ENCODE peak calls at places on chromosome 13, in six cellular contexts. B is T-helper 2 cell; U is T-helper 17 cell; V is kidney tubule cell; G is AG04450; W is stimulated activated CD4-positive, alpha-beta T cell treated with anti-CD3 and anti-CD28 coated beads, TNF-alpha, amount 100 ng/mL, for 1 hour. E is an unnamed sample.

GRCh38 chr13:42707003-42707402 is 74.4 kb upstream of the FAM216B start:
- DNase-seq in B (no peak), W (no peak), V (no peak), G (no peak), U (no peak), E (no peak)

GRCh38 chr13:39910833-39911232 is 255.4 kb downstream of the COG6 start:
- DNase-seq in B (peak), W (no peak), G (no peak), U (no peak), V (no peak), E (no peak)

GRCh38 chr13:63184693-63185092 is 1769.0 kb upstream of the PCDH20 start:
- DNase-seq in B (no peak), G (peak), W (no peak), V (peak), U (no peak), E (peak)

GRCh38 chr13:72437458-72437857 is 290.0 kb downstream of the MZT1 start:
- DNase-seq in B (no peak), W (no peak), V (peak), G (peak), U (no peak), E (peak)

GRCh38 chr13:28533049-28533436 is 38.1 kb upstream of the FLT1 start:
- DNase-seq in W (no peak), B (no peak), G (no peak), U (no peak), V (no peak), E (no peak)

GRCh38 chr13:61654501-61654900 is 238.9 kb upstream of the PCDH20 start:
- DNase-seq in G (no peak), V (no peak), W (no peak), B (no peak), U (no peak), E (no peak)

GRCh38 chr13:94236876-94237275 is 242.6 kb downstream of the DCT start:
- DNase-seq in U (no peak), W (no peak), B (peak), G (no peak), V (no peak), E (no peak)

GRCh38 chr13:27349458-27349857 is 75.0 kb upstream of the GTF3A start:
- DNase-seq in V (no peak), U (no peak), W (no peak), B (no peak), G (peak), E (no peak)

GRCh38 chr13:92313382-92313781 is 913.2 kb upstream of the GPC6 start:
- DNase-seq in G (no peak), W (no peak), V (no peak), B (no peak), U (no peak), E (no peak)

GRCh38 chr13:74132152-74132767 is 1.9 kb downstream of the KLF12 start:
- DNase-seq in B (peak), U (peak), W (no peak), V (peak), G (no peak), E (no peak)

GRCh38 chr13:36088001-36088400 is 43.2 kb downstream of the DCLK1 start:
- DNase-seq in V (peak), U (no peak), G (no peak), W (no peak), B (no peak), E (no peak)

GRCh38 chr13:95644611-95645052 is at the start of gene DZIP1:
- DNase-seq in V (peak), W (no peak), B (peak), U (no peak), G (peak), E (no peak)

GRCh38 chr13:21620858-21621257 is 16.9 kb upstream of the MICU2 start:
- DNase-seq in V (no peak), U (no peak), G (no peak), W (no peak), B (no peak), E (no peak)

GRCh38 chr13:72864142-72865035 is 82.5 kb downstream of the PIBF1 start:
- DNase-seq in U (no peak), B (peak), W (no peak), G (peak), V (no peak), E (no peak)

GRCh38 chr13:88926890-88927502 is 1255.8 kb downstream of the SLITRK5 start:
- DNase-seq in W (no peak), V (no peak), G (no peak), U (no peak), B (no peak), E (no peak)

GRCh38 chr13:20230913-20231838 is 943 bp downstream of the GJB6 start:
- DNase-seq in G (no peak), U (no peak), V (no peak), B (peak), W (no peak), E (no peak)

GRCh38 chr13:45820106-45820838 is 31.3 kb downstream of the SIAH3 start:
- DNase-seq in G (no peak), B (no peak), V (no peak), W (no peak), U (no peak), E (no peak)

GRCh38 chr13:60230593-60230992 is 66.9 kb upstream of the DIAPH3 start:
- DNase-seq in B (peak), W (no peak), U (no peak), G (no peak), V (peak), E (no peak)

GRCh38 chr13:26604784-26605183 is 47.3 kb downstream of the WASF3 start:
- DNase-seq in V (no peak), G (no peak), B (no peak), W (no peak), U (no peak), E (no peak)

GRCh38 chr13:93473441-93474270 is 247.0 kb downstream of the GPC6 start:
- DNase-seq in V (no peak), B (no peak), G (peak), U (no peak), W (no peak), E (no peak)

GRCh38 chr13:44519642-44520041 is 56.5 kb downstream of the TSC22D1 start:
- DNase-seq in U (no peak), G (no peak), V (no peak), B (no peak), W (no peak), E (no peak)

GRCh38 chr13:24038405-24038804 is 122.1 kb upstream of the SPATA13 start:
- DNase-seq in B (peak), G (no peak), V (no peak), U (no peak), W (no peak), E (no peak)

GRCh38 chr13:82627183-82627582 is 1255.1 kb downstream of the SLITRK1 start:
- DNase-seq in W (no peak), G (peak), V (no peak), U (no peak), B (no peak), E (peak)

GRCh38 chr13:46561691-46562090 is 8.7 kb downstream of the LRCH1 start:
- DNase-seq in U (no peak), B (no peak), W (no peak), G (no peak), V (no peak), E (no peak)

GRCh38 chr13:33624740-33625139 is 193.2 kb upstream of the RFC3 start:
- DNase-seq in G (no peak), B (peak), U (no peak), V (no peak), W (no peak), E (no peak)

GRCh38 chr13:114071441-114071840 is 61.0 kb downstream of the RASA3 start:
- DNase-seq in U (no peak), W (no peak), G (no peak), V (no peak), B (no peak), E (no peak)

GRCh38 chr13:25771641-25772478 is 280.0 kb downstream of the SHISA2 start:
- DNase-seq in W (no peak), V (peak), G (no peak), B (no peak), U (no peak), E (no peak)

GRCh38 chr13:30108913-30109237 is 198.5 kb downstream of the KATNAL1 start:
- DNase-seq in W (no peak), G (no peak), U (no peak), B (no peak), V (peak), E (no peak)

GRCh38 chr13:108789476-108789875 is 160.1 kb downstream of the MYO16 start:
- DNase-seq in W (no peak), G (no peak), V (no peak), U (no peak), B (no peak), E (no peak)

GRCh38 chr13:44294868-44295267 is 78.8 kb upstream of the SERP2 start:
- DNase-seq in U (no peak), B (no peak), G (no peak), V (no peak), W (no peak), E (no peak)

GRCh38 chr13:51180853-51181511 is 41.2 kb upstream of the FAM124A start:
- DNase-seq in G (no peak), V (no peak), W (no peak), B (no peak), U (no peak), E (no peak)

GRCh38 chr13:26971990-26972888 is 199.4 kb downstream of the USP12 start:
- DNase-seq in W (no peak), V (peak), B (peak), U (no peak), G (no peak), E (no peak)

GRCh38 chr13:112194167-112194530 is 127.2 kb downstream of the SOX1 start:
- DNase-seq in U (no peak), G (no peak), W (no peak), V (no peak), B (no peak), E (no peak)

GRCh38 chr13:96816261-96816660 is 178.0 kb downstream of the OXGR1 start:
- DNase-seq in G (no peak), V (no peak), W (no peak), B (no peak), U (no peak), E (no peak)

GRCh38 chr13:23488442-23488841 is 54.9 kb upstream of the SACS start:
- DNase-seq in B (peak), G (no peak), V (peak), U (no peak), W (no peak), E (no peak)